ENCODE peak calls at places on chromosomes 13 and 19, in four cellular contexts. W, Z, K and B are unnamed samples.

GRCh38 chr19:45506991-45507863 is at the start of gene VASP:
- DNase-seq in Z (peak), K (peak), W (peak), B (peak)

GRCh38 chr13:63625869-63626268 is 2210.2 kb upstream of the PCDH20 start:
- DNase-seq in K (no peak), Z (no peak), W (no peak), B (peak)

GRCh38 chr19:7351861-7352260 is 3.1 kb downstream of the ARHGEF18 start:
- DNase-seq in W (no peak), Z (no peak), K (no peak), B (no peak)

GRCh38 chr19:38993271-38993670 is 17.7 kb upstream of the FBXO17 start:
- DNase-seq in Z (no peak), W (no peak), K (no peak), B (peak)

GRCh38 chr13:49238621-49239020 is 9.1 kb upstream of the CDADC1 start:
- DNase-seq in W (no peak), K (no peak), Z (no peak), B (no peak)

GRCh38 chr19:41298327-41298964 is 11.5 kb upstream of the CCDC97 start:
- DNase-seq in W (no peak), K (peak), Z (peak), B (no peak)

GRCh38 chr19:40524133-40524549 is 52.5 kb upstream of the SHKBP1 start:
- DNase-seq in W (no peak), Z (no peak), K (no peak), B (no peak)

GRCh38 chr19:18322318-18322758 is 538 bp downstream of the LSM4 start:
- DNase-seq in K (peak), W (peak), Z (peak), B (peak)

GRCh38 chr19:35592226-35592625 is 6.3 kb downstream of the PMIS2 start:
- DNase-seq in K (no peak), Z (no peak), W (no peak), B (peak)

GRCh38 chr13:109412232-109412935 is 374.0 kb downstream of the IRS2 start:
- DNase-seq in Z (peak), K (peak), W (peak), B (no peak)

GRCh38 chr19:57664269-57665127 is 4.2 kb upstream of the ZSCAN4 start:
- DNase-seq in W (peak), Z (peak), K (peak), B (no peak)

GRCh38 chr13:26051231-26052135 is at the start of gene SHISA2:
- DNase-seq in K (no peak), Z (peak), W (peak), B (peak)

GRCh38 chr13:100875392-100876043 is 200.9 kb upstream of the TMTC4 start:
- DNase-seq in W (no peak), Z (no peak), K (no peak), B (peak)

GRCh38 chr19:708154-709141 is at the start of gene PALM:
- DNase-seq in K (no peak), W (peak), Z (no peak), B (no peak)

GRCh38 chr19:47790398-47790814 is 11.9 kb downstream of the SELENOW start:
- DNase-seq in Z (peak), W (peak), K (peak), B (peak)

GRCh38 chr13:51761638-51762350 is 42.2 kb downstream of the DHRS12 start:
- DNase-seq in Z (no peak), W (no peak), K (no peak), B (no peak)

GRCh38 chr13:112696869-112697465 is 7.1 kb downstream of the ATP11A start:
- DNase-seq in W (no peak), K (no peak), Z (no peak), B (no peak)

GRCh38 chr19:4717966-4718701 is 5.5 kb downstream of the DPP9 start:
- DNase-seq in K (no peak), W (no peak), Z (no peak), B (no peak)

GRCh38 chr19:14404322-14404721 is 14.8 kb downstream of the DDX39A start:
- DNase-seq in K (no peak), W (no peak), Z (no peak), B (peak)

GRCh38 chr19:36113425-36113824 is 1.2 kb downstream of the POLR2I start:
- DNase-seq in K (no peak), W (no peak), Z (no peak), B (no peak)

GRCh38 chr19:14091885-14092462 is 1.4 kb upstream of the SAMD1 start:
- DNase-seq in Z (no peak), K (no peak), W (no peak), B (no peak)

GRCh38 chr13:47829684-47830083 is 171.4 kb downstream of the SUCLA2 start:
- DNase-seq in W (no peak), K (no peak), Z (no peak), B (no peak)

GRCh38 chr13:76387561-76387960 is 498.6 kb downstream of the KCTD12 start:
- DNase-seq in K (no peak), Z (no peak), W (no peak), B (peak)

GRCh38 chr13:102907886-102908515 is 62.2 kb downstream of the ERCC5 start:
- DNase-seq in W (no peak), K (no peak), Z (no peak), B (peak)

GRCh38 chr19:10523135-10523636 is 5.9 kb upstream of the S1PR5 start:
- DNase-seq in Z (no peak), K (no peak), W (no peak), B (no peak)

GRCh38 chr13:103515410-103515809 is 449.2 kb upstream of the SLC10A2 start:
- DNase-seq in K (no peak), W (no peak), Z (no peak), B (no peak)

GRCh38 chr19:30046522-30046921 is 104.5 kb downstream of the URI1 start:
- DNase-seq in Z (no peak), W (no peak), K (no peak), B (no peak)

GRCh38 chr13:69044629-69045028 is 1063.0 kb upstream of the ATXN8OS start:
- DNase-seq in W (no peak), Z (no peak), K (no peak), B (no peak)

GRCh38 chr19:40610396-40611064 is 9.4 kb downstream of the LTBP4 start:
- DNase-seq in K (peak), Z (peak), W (no peak), B (peak)

GRCh38 chr13:19519049-19519448 is 42.3 kb downstream of the TPTE2 start:
- DNase-seq in K (no peak), W (no peak), Z (no peak), B (no peak)